ENCODE peak calls at places on chromosomes 16 and 17, in seven cellular contexts. T is GM12878, L is A549, C is SK-N-SH, P is HCT116, R is K562, E is HepG2. U is an unnamed sample.

GRCh38 chr17:67496286-67496685 is 119.2 kb downstream of the PITPNC1 start:
- DNase-seq in T (no peak), C (no peak), P (no peak), E (peak; percentile 28), L (no peak), R (no peak), U (no peak)

GRCh38 chr16:75239463-75240122 is 11.8 kb downstream of the BCAR1 start:
- DNase-seq in P (no peak), R (no peak), C (no peak), L (no peak), T (no peak), E (no peak), U (no peak)

GRCh38 chr17:28173071-28173561 is 130.6 kb downstream of the NLK start:
- DNase-seq in T (no peak), R (peak; percentile 80), E (no peak), P (no peak), L (no peak), C (no peak), U (peak; percentile 76)

GRCh38 chr17:63434951-63435571 is 11.0 kb downstream of the CYB561 start:
- DNase-seq in C (peak; percentile 69), R (no peak), T (no peak), P (peak; percentile 37), L (peak; percentile 62), E (no peak), U (peak; percentile 39)

GRCh38 chr17:2123467-2124251 is 68.8 kb downstream of the HIC1 start:
- DNase-seq in E (no peak), T (no peak), P (no peak), L (no peak), R (no peak), C (no peak), U (peak; percentile 55)

GRCh38 chr16:54986404-54986803 is 55.7 kb downstream of the IRX5 start:
- DNase-seq in C (no peak), T (no peak), R (no peak), P (no peak), L (no peak), E (no peak), U (no peak)

GRCh38 chr16:51638338-51639135 is 487.5 kb upstream of the SALL1 start:
- DNase-seq in E (no peak), L (no peak), C (no peak), T (no peak), R (no peak), P (no peak), U (no peak)

GRCh38 chr17:5584971-5585794 is 874 bp upstream of the NLRP1 start:
- DNase-seq in L (no peak), T (no peak), E (no peak), P (no peak), C (no peak), R (no peak), U (no peak)

GRCh38 chr17:42514867-42515266 is 21.2 kb upstream of the NAGLU start:
- DNase-seq in R (no peak), E (no peak), L (no peak), T (no peak), P (no peak), C (no peak), U (no peak)

GRCh38 chr16:70746708-70747424 is 54.1 kb downstream of the VAC14 start:
- DNase-seq in L (peak; percentile 95), P (peak; percentile 75), C (no peak), T (no peak), E (peak; percentile 99), R (peak; percentile 90), U (peak; percentile 73)

GRCh38 chr17:66965801-66966528 is 1.5 kb downstream of the CACNG4 start:
- DNase-seq in C (no peak), P (no peak), R (no peak), L (no peak), E (no peak), T (no peak), U (no peak)

GRCh38 chr17:46742539-46743270 is 75.8 kb downstream of the WNT3 start:
- DNase-seq in E (no peak), T (no peak), R (peak; percentile 88), P (peak; percentile 57), L (peak; percentile 84), C (no peak), U (peak; percentile 57)

GRCh38 chr16:73037331-73037745 is 10.6 kb downstream of the ZFHX3 start:
- DNase-seq in T (no peak), C (peak; percentile 61), P (no peak), E (no peak), L (no peak), R (peak; percentile 13), U (no peak)

GRCh38 chr16:9049241-9049640 is 42.2 kb upstream of the HAPSTR1 start:
- DNase-seq in P (no peak), T (no peak), L (no peak), C (no peak), E (no peak), R (no peak), U (no peak)

GRCh38 chr17:62950067-62950466 is 16.0 kb upstream of the TANC2 start:
- DNase-seq in P (no peak), E (no peak), R (no peak), C (no peak), L (peak; percentile 60), T (no peak), U (no peak)

GRCh38 chr17:31373150-31374082 is 18.1 kb upstream of the RAB11FIP4 start:
- DNase-seq in L (peak; percentile 72), C (no peak), T (peak; percentile 31), P (peak; percentile 8), E (peak; percentile 42), R (peak; percentile 58), U (peak; percentile 67)

GRCh38 chr17:3400008-3400407 is 1.8 kb upstream of the OR1E1 start:
- DNase-seq in P (no peak), C (no peak), L (no peak), R (no peak), E (no peak), T (no peak), U (no peak)

GRCh38 chr16:64459821-64460220 is 662.0 kb downstream of the CDH11 start:
- DNase-seq in T (no peak), R (no peak), E (no peak), P (no peak), C (no peak), L (no peak), U (no peak)

GRCh38 chr17:14209215-14209614 is 27.4 kb downstream of the CDRT15 start:
- DNase-seq in T (no peak), R (peak; percentile 54), E (peak; percentile 93), C (no peak), L (no peak), P (peak; percentile 13), U (no peak)

GRCh38 chr17:81991684-81992513 is 14.5 kb downstream of the ASPSCR1 start:
- DNase-seq in L (peak; percentile 50), R (no peak), P (no peak), T (no peak), C (peak; percentile 81), E (peak; percentile 98), U (peak; percentile 36)

GRCh38 chr17:61701978-61702377 is 111.0 kb upstream of the NACA2 start:
- DNase-seq in P (no peak), R (no peak), T (no peak), L (no peak), E (no peak), C (no peak), U (no peak)

GRCh38 chr17:17035920-17036319 is 6.3 kb upstream of the MPRIP start:
- DNase-seq in R (no peak), T (no peak), C (no peak), E (no peak), P (no peak), L (no peak), U (no peak)
- H3K4me2 ChIP-seq in R (no peak overlapping the region), T (no peak overlapping the region), C (no peak overlapping the region), E (no peak overlapping the region), P (no peak overlapping the region), L (no peak overlapping the region), U (no peak overlapping the region)

DNA sequence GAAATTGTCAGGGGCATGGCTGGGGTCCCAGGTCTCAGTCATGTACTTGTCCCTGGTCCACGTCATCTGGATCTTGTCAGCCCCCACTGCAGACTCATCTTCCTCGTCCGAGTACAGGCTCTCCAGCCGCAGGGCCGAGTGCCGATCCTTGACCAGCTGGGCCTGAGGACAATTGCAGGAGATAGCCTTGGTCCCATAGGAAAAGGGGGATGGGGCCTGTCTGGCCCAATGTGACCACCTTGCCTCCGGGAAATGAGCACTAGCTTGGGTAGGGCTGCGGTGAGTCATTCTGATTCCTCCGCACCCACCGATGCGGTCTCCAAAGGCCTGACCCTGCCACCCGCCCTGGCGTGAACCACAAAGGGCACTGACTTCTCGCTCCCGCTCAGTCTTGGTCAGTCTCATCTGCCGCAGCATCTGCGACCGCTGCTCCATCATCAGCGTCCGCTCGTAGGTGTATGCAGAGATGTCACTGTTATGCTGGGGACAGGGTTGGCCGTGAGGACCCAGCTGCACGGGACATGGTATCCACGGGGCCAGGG is 1.5 kb upstream of the LCAT start:
- DNase-seq in L (no peak), P (no peak), C (no peak), E (no peak), R (no peak), T (no peak), U (no peak)
- TF ChIP-seq MAX in L (no peak), P (no peak), C (no peak), E (no peak), R (no peak), T (no peak), U (no peak)

DNA sequence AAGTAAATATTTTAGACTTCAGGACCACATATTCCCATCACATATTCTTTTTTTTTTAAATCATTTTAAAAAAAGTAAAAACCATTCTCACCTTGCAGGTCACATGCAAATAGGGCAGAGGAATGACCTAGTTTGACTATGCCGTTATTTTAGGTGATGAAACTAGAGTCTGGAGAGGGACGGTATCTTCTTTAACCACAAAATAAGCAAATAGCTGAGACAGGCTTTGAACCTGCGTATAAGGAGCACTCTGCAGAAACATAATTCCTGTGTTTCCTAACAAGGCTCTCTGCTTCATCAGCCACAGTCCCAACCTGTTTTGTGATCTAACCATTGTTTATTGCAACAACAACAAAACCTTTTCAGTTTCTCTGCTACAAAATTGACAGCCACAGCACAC is 121.5 kb downstream of the PCTP start:
- DNase-seq in P (no peak), C (no peak), R (no peak), E (no peak), L (no peak), T (no peak), U (no peak)
- H3K4me2 ChIP-seq in P (no peak overlapping the region), C (no peak overlapping the region), R (no peak overlapping the region), E (no peak overlapping the region), L (no peak overlapping the region), T (no peak overlapping the region), U (no peak overlapping the region)

DNA sequence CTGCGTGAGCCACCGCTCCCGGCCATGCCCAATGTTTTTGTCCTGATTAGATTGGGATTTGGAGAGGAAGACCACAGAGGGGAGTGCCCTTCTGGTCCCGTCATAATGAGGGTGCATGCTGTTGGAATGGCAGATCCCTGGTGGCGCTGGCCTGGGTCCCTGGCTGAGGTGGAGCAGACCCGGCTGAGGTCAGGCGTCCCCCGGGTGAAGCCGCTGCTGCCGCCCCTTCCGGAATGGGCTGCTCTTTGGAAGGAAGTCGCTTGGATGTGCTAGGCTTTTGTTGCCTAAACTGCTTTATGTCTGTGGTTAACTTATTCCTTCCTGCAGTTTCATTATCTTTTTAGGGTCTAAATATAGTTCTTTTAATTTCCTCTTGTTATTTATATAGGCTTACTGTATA is 120.3 kb upstream of the CHMP6 start:
- DNase-seq in T (no peak), E (no peak), L (no peak), R (no peak), C (no peak), P (no peak), U (no peak)
- TF ChIP-seq MAX in T (no peak), E (no peak), L (no peak), R (no peak), C (no peak), P (no peak), U (no peak)